ENCODE peak calls at places on chromosomes 16 and 17, in nine cellular contexts. One of them, this sample, is unnamed.

GRCh38 chr17:79664925-79665738 is 54.3 kb upstream of the RBFOX3 start:
- DNase-seq in iris pigment epithelial cell: no peak
- DNase-seq in NCI-H187: peak
- DNase-seq in NCI-H460: no peak
- DNase-seq in substantia nigra: no peak
- DNase-seq in HTR-8/SVneo: no peak
- DNase-seq in IMR-90: no peak
- DNase-seq in activated T-helper 1 cell treated with Interleukin-2 at 50 U/mL for 16 hours: no peak
- DNase-seq in AG20443: no peak
- DNase-seq in this sample: no peak

GRCh38 chr17:28228986-28229729 is 89.8 kb upstream of the TMEM97 start:
- DNase-seq in iris pigment epithelial cell: no peak
- DNase-seq in NCI-H187: no peak
- DNase-seq in NCI-H460: no peak
- DNase-seq in substantia nigra: no peak
- DNase-seq in HTR-8/SVneo: no peak
- DNase-seq in IMR-90: no peak
- DNase-seq in activated T-helper 1 cell treated with Interleukin-2 at 50 U/mL for 16 hours: no peak
- DNase-seq in AG20443: peak
- DNase-seq in this sample: no peak

GRCh38 chr16:19295393-19295792 is 9.9 kb downstream of the CLEC19A start:
- DNase-seq in iris pigment epithelial cell: no peak
- DNase-seq in NCI-H187: no peak
- DNase-seq in NCI-H460: no peak
- DNase-seq in substantia nigra: no peak
- DNase-seq in HTR-8/SVneo: no peak
- DNase-seq in IMR-90: no peak
- DNase-seq in activated T-helper 1 cell treated with Interleukin-2 at 50 U/mL for 16 hours: no peak
- DNase-seq in AG20443: no peak
- DNase-seq in this sample: no peak

GRCh38 chr17:79008666-79009387 is 737 bp downstream of the CANT1 start:
- DNase-seq in iris pigment epithelial cell: no peak
- DNase-seq in NCI-H187: no peak
- DNase-seq in NCI-H460: no peak
- DNase-seq in substantia nigra: no peak
- DNase-seq in HTR-8/SVneo: no peak
- DNase-seq in IMR-90: no peak
- DNase-seq in activated T-helper 1 cell treated with Interleukin-2 at 50 U/mL for 16 hours: no peak
- DNase-seq in AG20443: no peak
- DNase-seq in this sample: no peak

GRCh38 chr16:3964686-3965290 is 84.3 kb upstream of the CREBBP start:
- DNase-seq in iris pigment epithelial cell: no peak
- DNase-seq in NCI-H187: no peak
- DNase-seq in NCI-H460: no peak
- DNase-seq in substantia nigra: no peak
- DNase-seq in HTR-8/SVneo: no peak
- DNase-seq in IMR-90: no peak
- DNase-seq in activated T-helper 1 cell treated with Interleukin-2 at 50 U/mL for 16 hours: no peak
- DNase-seq in AG20443: no peak
- DNase-seq in this sample: no peak

GRCh38 chr16:87974190-87974589 is 23.0 kb downstream of the BANP start:
- DNase-seq in iris pigment epithelial cell: no peak
- DNase-seq in NCI-H187: no peak
- DNase-seq in NCI-H460: no peak
- DNase-seq in substantia nigra: no peak
- DNase-seq in HTR-8/SVneo: no peak
- DNase-seq in IMR-90: no peak
- DNase-seq in activated T-helper 1 cell treated with Interleukin-2 at 50 U/mL for 16 hours: no peak
- DNase-seq in AG20443: no peak
- DNase-seq in this sample: no peak

GRCh38 chr16:88088161-88088581 is 136.9 kb downstream of the BANP start:
- DNase-seq in iris pigment epithelial cell: no peak
- DNase-seq in NCI-H187: no peak
- DNase-seq in NCI-H460: no peak
- DNase-seq in substantia nigra: no peak
- DNase-seq in HTR-8/SVneo: no peak
- DNase-seq in IMR-90: peak
- DNase-seq in activated T-helper 1 cell treated with Interleukin-2 at 50 U/mL for 16 hours: no peak
- DNase-seq in AG20443: no peak
- DNase-seq in this sample: no peak

GRCh38 chr17:62618647-62619412 is 8.6 kb upstream of the MRC2 start:
- DNase-seq in iris pigment epithelial cell: no peak
- DNase-seq in NCI-H187: no peak
- DNase-seq in NCI-H460: no peak
- DNase-seq in substantia nigra: no peak
- DNase-seq in HTR-8/SVneo: no peak
- DNase-seq in IMR-90: no peak
- DNase-seq in activated T-helper 1 cell treated with Interleukin-2 at 50 U/mL for 16 hours: no peak
- DNase-seq in AG20443: no peak
- DNase-seq in this sample: no peak

GRCh38 chr16:72898216-72898825 is 149.6 kb downstream of the ZFHX3 start:
- DNase-seq in iris pigment epithelial cell: no peak
- DNase-seq in NCI-H187: no peak
- DNase-seq in NCI-H460: no peak
- DNase-seq in substantia nigra: no peak
- DNase-seq in HTR-8/SVneo: no peak
- DNase-seq in IMR-90: no peak
- DNase-seq in activated T-helper 1 cell treated with Interleukin-2 at 50 U/mL for 16 hours: no peak
- DNase-seq in AG20443: no peak
- DNase-seq in this sample: no peak

GRCh38 chr16:12613131-12613991 is 190.3 kb downstream of the CPPED1 start:
- DNase-seq in iris pigment epithelial cell: peak
- DNase-seq in NCI-H187: no peak
- DNase-seq in NCI-H460: no peak
- DNase-seq in substantia nigra: no peak
- DNase-seq in HTR-8/SVneo: no peak
- DNase-seq in IMR-90: peak
- DNase-seq in activated T-helper 1 cell treated with Interleukin-2 at 50 U/mL for 16 hours: no peak
- DNase-seq in AG20443: no peak
- DNase-seq in this sample: no peak

This sample was measured in GM03348.